ENCODE peak calls at places on chromosomes 4 and X, in seven cellular contexts. X is AG04449, Q is GM12865, P is neural progenitor cell, Y is testis, F is ovary, G is transverse colon. Z is an unnamed sample.

GRCh38 chr4:4867745-4868505 is 8.5 kb downstream of the MSX1 start:
- DNase-seq in X (no peak), Q (no peak), P (peak), Y (no peak), F (no peak), G (no peak), Z (no peak)

GRCh38 chrX:30067677-30068076 is 147.7 kb upstream of the MAGEB2 start:
- DNase-seq in X (no peak), Q (peak), P (no peak), Y (no peak), F (no peak), G (no peak), Z (no peak)

GRCh38 chr4:135277980-135278315 is 1076.4 kb upstream of the PABPC4L start:
- DNase-seq in X (no peak), Q (no peak), P (peak), Y (no peak), F (no peak), G (no peak), Z (no peak)

GRCh38 chr4:109803924-109804571 is 2.2 kb upstream of the CFI start:
- DNase-seq in X (no peak), Q (peak), P (peak), Y (peak), F (no peak), G (peak), Z (peak)

GRCh38 chr4:139806929-139807328 is 141.3 kb downstream of the MGST2 start:
- DNase-seq in X (no peak), Q (no peak), P (no peak), Y (no peak), F (no peak), G (no peak), Z (no peak)

GRCh38 chr4:85587952-85588351 is 113.0 kb downstream of the ARHGAP24 start:
- DNase-seq in X (no peak), Q (no peak), P (no peak), Y (no peak), F (no peak), G (no peak), Z (no peak)

GRCh38 chr4:20252656-20253271 is 1.1 kb downstream of the SLIT2 start:
- DNase-seq in X (no peak), Q (no peak), P (peak), Y (peak), F (peak), G (peak), Z (no peak)

GRCh38 chrX:98523026-98523425 is 1639.3 kb downstream of the RPA4 start:
- DNase-seq in X (no peak), Q (no peak), P (peak), Y (no peak), F (no peak), G (no peak), Z (no peak)

GRCh38 chrX:152632445-152633097 is 5.1 kb upstream of the GABRQ start:
- DNase-seq in X (no peak), Q (peak), P (peak), Y (peak), F (no peak), G (peak), Z (peak)

GRCh38 chr4:88962430-88962829 is 94.6 kb downstream of the FAM13A start:
- DNase-seq in X (no peak), Q (no peak), P (no peak), Y (no peak), F (no peak), G (no peak), Z (no peak)

GRCh38 chr4:88185916-88186315 is 27.5 kb upstream of the ABCG2 start:
- DNase-seq in X (peak), Q (no peak), P (no peak), Y (no peak), F (no peak), G (no peak), Z (no peak)

GRCh38 chr4:13329963-13330362 is 154.2 kb downstream of the RAB28 start:
- DNase-seq in X (no peak), Q (no peak), P (no peak), Y (no peak), F (no peak), G (no peak), Z (no peak)

GRCh38 chrX:71492086-71493065 is 40.5 kb upstream of the OGT start:
- DNase-seq in X (no peak), Q (peak), P (no peak), Y (peak), F (peak), G (peak), Z (no peak)

GRCh38 chr4:85531575-85532339 is 56.8 kb downstream of the ARHGAP24 start:
- DNase-seq in X (no peak), Q (no peak), P (no peak), Y (no peak), F (no peak), G (no peak), Z (no peak)

GRCh38 chr4:54065282-54066087 is 1.1 kb upstream of the CHIC2 start:
- DNase-seq in X (no peak), Q (no peak), P (no peak), Y (peak), F (no peak), G (no peak), Z (no peak)

GRCh38 chr4:184251680-184252000 is 34.0 kb upstream of the ENPP6 start:
- DNase-seq in X (no peak), Q (no peak), P (no peak), Y (no peak), F (no peak), G (no peak), Z (no peak)

GRCh38 chr4:184322328-184323025 is 104.8 kb upstream of the ENPP6 start:
- DNase-seq in X (no peak), Q (no peak), P (no peak), Y (no peak), F (no peak), G (no peak), Z (no peak)

GRCh38 chr4:61638600-61638999 is 438.5 kb downstream of the ADGRL3 start:
- DNase-seq in X (no peak), Q (no peak), P (no peak), Y (no peak), F (no peak), G (no peak), Z (no peak)

GRCh38 chrX:105191878-105192277 is 28.6 kb downstream of the TEX13A start:
- DNase-seq in X (no peak), Q (peak), P (peak), Y (peak), F (no peak), G (no peak), Z (peak)

GRCh38 chr4:25215506-25215905 is 18.3 kb upstream of the PI4K2B start:
- DNase-seq in X (no peak), Q (no peak), P (peak), Y (no peak), F (no peak), G (no peak), Z (no peak)

GRCh38 chr4:152304220-152304619 is 231.7 kb downstream of the FBXW7 start:
- DNase-seq in X (no peak), Q (peak), P (no peak), Y (no peak), F (no peak), G (no peak), Z (no peak)

GRCh38 chr4:168484626-168485025 is 4.3 kb upstream of the DDX60L start:
- DNase-seq in X (peak), Q (no peak), P (no peak), Y (no peak), F (no peak), G (no peak), Z (no peak)

GRCh38 chr4:113997206-113997605 is 17.8 kb upstream of the ARSJ start:
- DNase-seq in X (no peak), Q (no peak), P (no peak), Y (no peak), F (no peak), G (no peak), Z (no peak)

GRCh38 chr4:40199999-40200880 is 3.4 kb downstream of the RHOH start:
- DNase-seq in X (no peak), Q (peak), P (no peak), Y (no peak), F (no peak), G (peak), Z (peak)

GRCh38 chr4:168409089-168409801 is 71.0 kb downstream of the DDX60L start:
- DNase-seq in X (no peak), Q (no peak), P (no peak), Y (no peak), F (no peak), G (no peak), Z (no peak)

GRCh38 chrX:54479471-54480122 is 16.4 kb downstream of the FGD1 start:
- DNase-seq in X (no peak), Q (peak), P (peak), Y (no peak), F (no peak), G (no peak), Z (no peak)

GRCh38 chrX:47991263-47992092 is 12.3 kb downstream of the ZNF182 start:
- DNase-seq in X (no peak), Q (no peak), P (no peak), Y (no peak), F (no peak), G (no peak), Z (no peak)

GRCh38 chr4:7793186-7793585 is 146.5 kb downstream of the AFAP1 start:
- DNase-seq in X (no peak), Q (peak), P (no peak), Y (no peak), F (no peak), G (no peak), Z (no peak)

GRCh38 chr4:114921191-114921590 is 192.2 kb downstream of the NDST4 start:
- DNase-seq in X (no peak), Q (no peak), P (no peak), Y (no peak), F (no peak), G (no peak), Z (no peak)

GRCh38 chr4:138110815-138111214 is 131.3 kb downstream of the SLC7A11 start:
- DNase-seq in X (no peak), Q (no peak), P (no peak), Y (no peak), F (no peak), G (no peak), Z (no peak)

GRCh38 chr4:20778896-20779295 is 78.6 kb downstream of the PACRGL start:
- DNase-seq in X (no peak), Q (no peak), P (no peak), Y (no peak), F (no peak), G (no peak), Z (no peak)

GRCh38 chr4:23213198-23213597 is 520.5 kb downstream of the GBA3 start:
- DNase-seq in X (no peak), Q (no peak), P (no peak), Y (no peak), F (no peak), G (no peak), Z (no peak)

GRCh38 chr4:15758294-15758693 is 19.8 kb upstream of the CD38 start:
- DNase-seq in X (no peak), Q (no peak), P (no peak), Y (no peak), F (no peak), G (no peak), Z (no peak)

GRCh38 chrX:150902434-150903109 is 4.1 kb upstream of the CD99L2 start:
- DNase-seq in X (no peak), Q (no peak), P (peak), Y (no peak), F (no peak), G (no peak), Z (no peak)

GRCh38 chrX:111098874-111099273 is 2.9 kb downstream of the PAK3 start:
- DNase-seq in X (no peak), Q (peak), P (peak), Y (peak), F (peak), G (peak), Z (peak)

GRCh38 chr4:68368566-68369473 is 18.9 kb upstream of the YTHDC1 start:
- DNase-seq in X (peak), Q (no peak), P (no peak), Y (no peak), F (no peak), G (no peak), Z (no peak)

GRCh38 chrX:79413009-79413408 is 45.9 kb upstream of the ITM2A start:
- DNase-seq in X (no peak), Q (peak), P (peak), Y (no peak), F (no peak), G (no peak), Z (no peak)
- H3K4me3 ChIP-seq in X (no peak), Q (no peak), P (no peak), Y (no peak), F (no peak), G (no peak), Z (no peak)

GRCh38 chr4:119040711-119041185 is 94.9 kb upstream of the MYOZ2 start:
- DNase-seq in X (peak), Q (peak), P (peak), Y (no peak), F (no peak), G (no peak), Z (no peak)

GRCh38 chr4:119038465-119038864 is 97.2 kb upstream of the MYOZ2 start:
- DNase-seq in X (no peak), Q (no peak), P (no peak), Y (no peak), F (no peak), G (no peak), Z (no peak)

GRCh38 chr4:119040261-119040660 is 95.4 kb upstream of the MYOZ2 start:
- DNase-seq in X (no peak), Q (no peak), P (no peak), Y (no peak), F (no peak), G (no peak), Z (no peak)

GRCh38 chr4:119039160-119039559 is 96.5 kb upstream of the MYOZ2 start:
- DNase-seq in X (no peak), Q (no peak), P (no peak), Y (no peak), F (no peak), G (no peak), Z (no peak)

DNA sequence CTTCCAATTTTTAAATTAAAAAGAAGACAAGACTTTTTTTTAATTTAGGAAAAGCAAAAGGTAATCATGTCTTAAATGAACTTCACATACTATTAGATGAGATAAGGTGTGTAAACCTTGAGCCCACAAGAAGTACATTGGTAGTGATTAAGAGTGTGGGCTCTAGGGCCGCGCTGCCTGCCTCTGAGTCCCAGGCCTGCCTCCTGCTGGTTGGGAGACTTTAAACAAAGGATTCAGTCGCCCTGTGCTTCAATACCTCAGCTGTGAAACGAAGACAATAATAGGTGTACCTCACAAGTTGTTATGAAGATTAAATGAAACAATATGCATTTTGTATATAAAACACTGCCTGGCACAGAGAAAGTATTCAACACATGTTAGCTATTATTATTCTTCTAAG is 95.9 kb upstream of the MYOZ2 start:
- DNase-seq in X (no peak), Q (no peak), P (peak), Y (no peak), F (no peak), G (no peak), Z (no peak)
- TF ChIP-seq CTCF in X (peak), Q (no peak), P (peak), Y (no peak), F (no peak), G (no peak), Z (no peak)

GRCh38 chr4:186485621-186486062 is 69.7 kb downstream of the MTNR1A start:
- DNase-seq in X (no peak), Q (no peak), P (peak), Y (peak), F (no peak), G (no peak), Z (no peak)
- H3K4me3 ChIP-seq in X (peak), Q (no peak), P (no peak), Y (no peak), F (peak), G (no peak), Z (no peak)

GRCh38 chr4:65089666-65090065 is 580.6 kb downstream of the EPHA5 start:
- DNase-seq in X (no peak), Q (no peak), P (peak), Y (no peak), F (no peak), G (no peak), Z (no peak)
- TF ChIP-seq CTCF in X (no peak), Q (no peak), P (peak), Y (peak), F (no peak), G (no peak), Z (peak)

DNA sequence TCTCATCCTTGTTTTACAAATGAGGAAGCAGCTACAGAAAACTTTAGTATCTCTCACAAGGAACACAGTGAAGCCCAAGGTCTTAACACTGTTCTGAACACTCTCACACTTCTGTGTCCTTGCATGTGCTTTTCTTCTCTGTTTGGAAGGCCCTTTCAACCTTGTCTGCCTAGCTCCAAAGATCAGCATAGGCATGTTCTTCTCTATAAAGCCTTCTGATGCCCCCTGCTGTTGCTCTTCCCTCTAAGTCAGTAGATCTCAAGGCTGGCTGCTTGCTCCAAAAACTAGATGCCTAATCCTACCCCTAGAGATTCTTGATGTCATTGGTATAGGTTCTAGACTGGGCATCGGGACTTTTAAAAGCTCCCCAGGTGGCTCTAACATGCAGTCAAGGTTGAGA is 5.9 kb downstream of the APOO start:
- DNase-seq in X (no peak), Q (peak), P (peak), Y (peak), F (peak), G (peak), Z (peak)
- H3K4me3 ChIP-seq in X (no peak), Q (no peak), P (no peak), Y (no peak), F (no peak), G (no peak), Z (no peak)

GRCh38 chrX:425056-425455 is 38.3 kb upstream of the PPP2R3B start:
- DNase-seq in X (no peak), Q (no peak), P (no peak), Y (no peak), F (no peak), G (no peak), Z (no peak)

GRCh38 chrX:429266-429825 is 42.6 kb upstream of the PPP2R3B start:
- DNase-seq in X (no peak), Q (no peak), P (no peak), Y (no peak), F (no peak), G (no peak), Z (no peak)

GRCh38 chrX:426881-427280 is 40.2 kb upstream of the PPP2R3B start:
- DNase-seq in X (no peak), Q (no peak), P (no peak), Y (no peak), F (no peak), G (no peak), Z (no peak)

GRCh38 chrX:431032-431431 is 44.3 kb upstream of the PPP2R3B start:
- DNase-seq in X (no peak), Q (no peak), P (no peak), Y (no peak), F (no peak), G (no peak), Z (no peak)

GRCh38 chrX:427812-428725 is 41.4 kb upstream of the PPP2R3B start:
- DNase-seq in X (no peak), Q (no peak), P (peak), Y (no peak), F (no peak), G (no peak), Z (no peak)
- TF ChIP-seq CTCF in X (peak), Q (no peak), P (peak), Y (no peak), F (no peak), G (no peak), Z (no peak)

DNA sequence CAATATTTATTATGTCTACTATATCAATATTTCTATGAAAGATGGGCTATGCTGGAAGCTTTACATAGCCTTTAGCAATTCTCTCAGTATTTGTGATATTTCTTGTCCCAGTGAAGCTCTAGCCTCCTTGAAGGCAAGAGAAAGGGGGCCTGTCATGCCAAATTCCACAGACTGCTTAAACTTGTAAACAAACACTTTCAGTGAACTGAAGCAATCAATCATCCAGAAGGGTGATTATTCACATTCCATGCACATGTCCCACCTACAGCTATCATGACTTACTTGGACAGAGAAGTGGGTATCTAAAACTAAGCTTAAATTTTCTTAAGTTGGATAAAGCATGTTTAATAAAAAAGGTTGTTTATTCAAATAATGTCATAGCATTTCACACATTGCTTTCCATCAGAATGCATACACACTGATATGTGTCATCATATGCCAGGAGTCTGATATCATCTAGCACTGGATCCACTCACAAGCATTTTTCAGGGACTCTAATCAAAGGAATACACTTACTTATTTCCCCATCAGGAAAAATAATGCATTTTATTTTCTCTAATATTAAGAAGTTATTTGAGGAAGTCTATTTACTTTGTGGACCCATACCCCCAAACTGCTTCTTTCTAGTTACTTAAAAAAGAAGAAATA is 1.2 kb upstream of the FSTL5 start:
- DNase-seq in X (no peak), Q (no peak), P (peak), Y (no peak), F (no peak), G (no peak), Z (no peak)
- H3K4me3 ChIP-seq in X (no peak), Q (no peak), P (peak), Y (no peak), F (no peak), G (no peak), Z (no peak)

GRCh38 chr4:87033902-87034301 is 99.1 kb downstream of the AFF1 start:
- DNase-seq in X (no peak), Q (no peak), P (peak), Y (no peak), F (no peak), G (no peak), Z (no peak)
- TF ChIP-seq CTCF in X (no peak), Q (no peak), P (peak), Y (no peak), F (no peak), G (no peak), Z (peak)